ENCODE peak calls at places on chromosomes 5 and 9, in seven cellular contexts. I is coronary artery; L is fibroblast of the aortic adventitia; E is AG10803; R is CD8-positive, alpha-beta T cell; F is lower leg skin; B is progenitor cell of endocrine pancreas. A is an unnamed sample.

GRCh38 chr9:77854258-77854915 is 177.2 kb downstream of the GNAQ start:
- DNase-seq in I (no peak), L (no peak), E (no peak), R (no peak), F (no peak), B (no peak), A (no peak)

GRCh38 chr9:3842839-3843238 is 317.0 kb upstream of the RFX3 start:
- DNase-seq in I (no peak), L (no peak), E (peak; percentile 49), R (no peak), F (no peak), B (no peak), A (no peak)

GRCh38 chr9:137245450-137246421 is 4.6 kb downstream of the TUBB4B start:
- DNase-seq in I (no peak), L (no peak), E (no peak), R (no peak), F (no peak), B (no peak), A (no peak)

GRCh38 chr9:16413509-16414016 is 456.9 kb downstream of the BNC2 start:
- DNase-seq in I (no peak), L (peak; percentile 87), E (peak; percentile 97), R (no peak), F (no peak), B (no peak), A (no peak)

GRCh38 chr5:131379723-131380122 is 115.9 kb downstream of the CDC42SE2 start:
- DNase-seq in I (no peak), L (no peak), E (no peak), R (peak; percentile 69), F (no peak), B (no peak), A (peak; percentile 36)

GRCh38 chr9:130640681-130641080 is 23.7 kb upstream of the PRDM12 start:
- DNase-seq in I (no peak), L (no peak), E (no peak), R (no peak), F (no peak), B (no peak), A (no peak)

GRCh38 chr9:132744881-132745761 is 74.9 kb downstream of the GTF3C4 start:
- DNase-seq in I (peak; percentile 57), L (no peak), E (no peak), R (no peak), F (peak; percentile 78), B (no peak), A (no peak)

GRCh38 chr9:84379740-84380139 is 39.2 kb upstream of the SLC28A3 start:
- DNase-seq in I (no peak), L (peak; percentile 68), E (peak; percentile 82), R (no peak), F (no peak), B (no peak), A (no peak)

GRCh38 chr9:131835132-131835910 is 95.4 kb upstream of the RAPGEF1 start:
- DNase-seq in I (no peak), L (no peak), E (no peak), R (no peak), F (no peak), B (no peak), A (no peak)

GRCh38 chr9:804026-804425 is 37.5 kb upstream of the DMRT1 start:
- DNase-seq in I (no peak), L (no peak), E (no peak), R (no peak), F (no peak), B (no peak), A (no peak)

GRCh38 chr5:53151713-53152458 is 42.3 kb upstream of the MOCS2 start:
- DNase-seq in I (no peak), L (peak; percentile 86), E (peak; percentile 90), R (no peak), F (peak; percentile 85), B (no peak), A (no peak)

GRCh38 chr5:41871866-41872265 is 1.6 kb upstream of the OXCT1 start:
- DNase-seq in I (peak; percentile 80), L (peak; percentile 88), E (peak; percentile 28), R (no peak), F (no peak), B (no peak), A (no peak)

GRCh38 chr5:159805021-159805420 is 111.3 kb upstream of the ADRA1B start:
- DNase-seq in I (no peak), L (peak; percentile 62), E (peak; percentile 86), R (no peak), F (no peak), B (no peak), A (no peak)

GRCh38 chr9:17018001-17018491 is 116.8 kb upstream of the CNTLN start:
- DNase-seq in I (no peak), L (peak; percentile 81), E (peak; percentile 83), R (no peak), F (no peak), B (no peak), A (no peak)

GRCh38 chr9:102435427-102435826 is 559.7 kb upstream of the CYLC2 start:
- DNase-seq in I (no peak), L (no peak), E (no peak), R (no peak), F (no peak), B (no peak), A (no peak)

GRCh38 chr9:36625006-36625600 is 52.4 kb downstream of the MELK start:
- DNase-seq in I (no peak), L (peak; percentile 92), E (peak; percentile 74), R (no peak), F (no peak), B (no peak), A (no peak)

DNA sequence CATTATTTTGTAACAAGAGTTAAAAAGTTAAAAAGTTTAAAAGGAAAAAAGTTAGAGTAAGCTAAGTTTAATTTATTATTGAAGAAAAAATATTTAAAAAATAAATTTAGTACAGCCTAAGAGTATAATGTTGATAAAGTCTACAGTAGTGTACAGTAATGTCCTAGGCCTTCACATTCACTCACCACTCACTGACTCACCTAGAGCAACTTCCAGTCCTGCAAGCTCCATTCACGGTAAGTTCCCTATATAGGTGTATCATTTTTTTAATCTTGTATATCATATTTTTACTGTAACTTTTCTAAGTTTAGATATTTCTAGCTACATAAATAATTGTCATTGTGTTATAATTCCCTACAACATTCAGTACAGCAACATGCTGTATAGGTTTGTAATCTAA is 69.4 kb upstream of the PANK3 start:
- DNase-seq in I (no peak), L (no peak), E (no peak), R (no peak), F (no peak), B (no peak), A (no peak)
- TF ChIP-seq CTCF in I (no peak), L (no peak), E (no peak), R (no peak), F (no peak), B (no peak), A (no peak)

GRCh38 chr9:22228542-22228941 is 218.1 kb upstream of the DMRTA1 start:
- DNase-seq in I (no peak), L (peak; percentile 53), E (peak; percentile 21), R (no peak), F (no peak), B (no peak), A (no peak)
- TF ChIP-seq CTCF in I (no peak), L (peak; percentile 50), E (peak; percentile 55), R (no peak), F (no peak), B (no peak), A (no peak)

GRCh38 chr5:115884704-115885103 is 43.0 kb downstream of the AP3S1 start:
- DNase-seq in I (no peak), L (no peak), E (no peak), R (no peak), F (no peak), B (no peak), A (no peak)

GRCh38 chr5:115888027-115888426 is 46.3 kb downstream of the AP3S1 start:
- DNase-seq in I (no peak), L (peak; percentile 68), E (peak; percentile 45), R (no peak), F (no peak), B (no peak), A (no peak)
- TF ChIP-seq CTCF in I (no peak), L (peak; percentile 18), E (peak; percentile 54), R (no peak), F (no peak), B (no peak), A (no peak)

GRCh38 chr5:17182494-17182893 is 34.9 kb upstream of the BASP1 start:
- DNase-seq in I (no peak), L (peak; percentile 54), E (peak; percentile 24), R (no peak), F (no peak), B (no peak), A (no peak)
- TF ChIP-seq CTCF in I (no peak), L (no peak), E (no peak), R (no peak), F (no peak), B (no peak), A (no peak)

GRCh38 chr9:121634800-121635261 is 16.6 kb upstream of the DAB2IP start:
- DNase-seq in I (no peak), L (peak; percentile 33), E (no peak), R (no peak), F (no peak), B (peak; percentile 44), A (no peak)

GRCh38 chr9:121634329-121634784 is 17.1 kb upstream of the DAB2IP start:
- DNase-seq in I (no peak), L (no peak), E (no peak), R (no peak), F (no peak), B (no peak), A (no peak)

GRCh38 chr9:121636411-121636865 is 15.0 kb upstream of the DAB2IP start:
- DNase-seq in I (no peak), L (peak; percentile 53), E (peak; percentile 79), R (no peak), F (no peak), B (no peak), A (no peak)

GRCh38 chr9:121633736-121634135 is 17.7 kb upstream of the DAB2IP start:
- DNase-seq in I (no peak), L (no peak), E (no peak), R (no peak), F (no peak), B (no peak), A (no peak)

DNA sequence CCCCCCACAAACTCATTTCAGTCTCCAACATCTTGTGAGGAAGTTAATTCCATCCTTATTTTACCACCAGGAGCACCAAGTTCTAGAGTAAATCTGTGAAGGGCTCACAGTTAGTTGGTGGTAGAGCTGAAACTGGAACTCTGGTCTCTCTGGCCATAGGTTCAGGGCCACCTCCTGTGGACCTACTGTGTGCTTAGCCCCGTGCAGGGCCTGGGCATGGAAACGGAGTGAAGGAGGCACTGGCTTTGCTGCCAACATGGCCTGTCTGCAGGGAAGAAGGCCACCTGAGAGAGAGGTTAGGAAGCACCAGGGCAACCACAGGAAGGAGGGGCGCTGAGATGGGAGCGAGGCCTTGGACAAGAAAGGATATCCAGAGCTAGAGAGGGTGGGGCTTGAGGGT is 16.1 kb upstream of the DAB2IP start:
- DNase-seq in I (no peak), L (no peak), E (no peak), R (no peak), F (no peak), B (no peak), A (no peak)
- TF ChIP-seq CTCF in I (no peak), L (no peak), E (no peak), R (no peak), F (no peak), B (no peak), A (no peak)